ENCODE peak calls at places on chromosomes 5 and 9, in four cellular contexts. Z is cardiac muscle cell, M is ascending aorta, X is fibroblast of lung. K is an unnamed sample.

GRCh38 chr9:125204477-125204876 is 4.1 kb downstream of the RABEPK start:
- DNase-seq in M (no peak), Z (no peak), X (no peak), K (no peak)

GRCh38 chr5:142484821-142485387 is 160.1 kb upstream of the SPRY4 start:
- DNase-seq in X (no peak), Z (peak; percentile 67), M (no peak), K (no peak)

GRCh38 chr5:53031695-53032096 is 42.5 kb downstream of the ITGA2 start:
- DNase-seq in M (no peak), Z (peak; percentile 81), X (peak; percentile 89), K (no peak)

GRCh38 chr5:36147681-36148080 is 4.0 kb downstream of the LMBRD2 start:
- DNase-seq in M (no peak), Z (peak; percentile 25), X (no peak), K (no peak)

GRCh38 chr5:176810687-176811501 is 535 bp downstream of the UNC5A start:
- DNase-seq in X (peak; percentile 9), M (no peak), Z (peak; percentile 24), K (no peak)

GRCh38 chr5:17087035-17087434 is 130.4 kb upstream of the BASP1 start:
- DNase-seq in X (peak; percentile 31), M (no peak), Z (peak; percentile 42), K (no peak)

GRCh38 chr9:71506821-71507220 is 261.5 kb downstream of the CEMIP2 start:
- DNase-seq in X (peak; percentile 12), M (no peak), Z (peak; percentile 52), K (no peak)

GRCh38 chr9:90919883-90920282 is 118.3 kb downstream of the SYK start:
- DNase-seq in Z (peak; percentile 20), X (no peak), M (peak; percentile 85), K (peak; percentile 34)

GRCh38 chr5:142014911-142015584 is 2.2 kb upstream of the GNPDA1 start:
- DNase-seq in Z (peak; percentile 64), M (peak; percentile 63), X (peak; percentile 54), K (no peak)

GRCh38 chr5:113118298-113118697 is 141.7 kb downstream of the DCP2 start:
- DNase-seq in X (no peak), M (no peak), Z (no peak), K (no peak)

GRCh38 chr9:16809912-16810610 is 60.4 kb downstream of the BNC2 start:
- DNase-seq in X (no peak), M (no peak), Z (no peak), K (no peak)

GRCh38 chr5:61350535-61350934 is 18.5 kb downstream of the ZSWIM6 start:
- DNase-seq in X (no peak), Z (no peak), M (no peak), K (no peak)

GRCh38 chr9:14158911-14159310 is 155.0 kb downstream of the NFIB start:
- DNase-seq in Z (peak; percentile 37), M (no peak), X (peak; percentile 60), K (no peak)

GRCh38 chr5:145540375-145540774 is 294.8 kb downstream of the PRELID2 start:
- DNase-seq in X (peak; percentile 9), M (no peak), Z (no peak), K (no peak)

GRCh38 chr5:142356716-142357468 is 32.1 kb upstream of the SPRY4 start:
- DNase-seq in M (peak; percentile 95), Z (peak; percentile 96), X (peak; percentile 93), K (peak; percentile 70)

GRCh38 chr9:138098908-138099791 is 221.6 kb downstream of the CACNA1B start:
- DNase-seq in M (no peak), X (no peak), Z (no peak), K (no peak)

GRCh38 chr5:75567710-75568109 is 43.5 kb upstream of the ANKDD1B start:
- DNase-seq in Z (peak; percentile 43), X (peak; percentile 20), M (no peak), K (no peak)

GRCh38 chr9:23596913-23597634 is 229.0 kb downstream of the ELAVL2 start:
- DNase-seq in M (no peak), Z (no peak), X (no peak), K (no peak)

GRCh38 chr5:14110680-14111079 is 32.5 kb upstream of the TRIO start:
- DNase-seq in X (peak; percentile 75), Z (peak; percentile 86), M (no peak), K (no peak)

GRCh38 chr5:32274548-32275420 is 38.0 kb downstream of the MTMR12 start:
- DNase-seq in Z (peak; percentile 79), M (no peak), X (peak; percentile 54), K (no peak)

GRCh38 chr5:67289763-67290521 is 93.3 kb upstream of the CD180 start:
- DNase-seq in M (no peak), Z (peak; percentile 79), X (peak; percentile 73), K (no peak)

GRCh38 chr5:302951-303350 is 18.6 kb upstream of the AHRR start:
- DNase-seq in M (no peak), X (no peak), Z (no peak), K (no peak)

GRCh38 chr9:18594837-18595236 is 120.9 kb downstream of the ADAMTSL1 start:
- DNase-seq in X (no peak), Z (no peak), M (no peak), K (no peak)

GRCh38 chr5:74232281-74232680 is 408.2 kb downstream of the ENC1 start:
- DNase-seq in Z (peak; percentile 36), M (no peak), X (peak; percentile 20), K (no peak)

GRCh38 chr9:115691097-115691496 is 462.5 kb upstream of the PAPPA start:
- DNase-seq in Z (peak; percentile 94), M (no peak), X (peak; percentile 96), K (no peak)

GRCh38 chr9:80995759-80996158 is 693.6 kb downstream of the TLE1 start:
- DNase-seq in X (peak; percentile 24), Z (peak; percentile 44), M (no peak), K (no peak)

GRCh38 chr9:26326473-26327044 is 566.0 kb downstream of the CAAP1 start:
- DNase-seq in Z (peak; percentile 84), X (peak; percentile 83), M (no peak), K (no peak)

GRCh38 chr9:127805620-127806019 is 2.9 kb downstream of the FPGS start:
- DNase-seq in M (no peak), Z (peak; percentile 42), X (peak; percentile 36), K (no peak)

GRCh38 chr9:137427454-137428310 is 4.5 kb downstream of the NOXA1 start:
- DNase-seq in X (no peak), Z (no peak), M (no peak), K (no peak)

GRCh38 chr5:64637144-64637543 is 53.2 kb upstream of the SHISAL2B start:
- DNase-seq in M (no peak), X (no peak), Z (no peak), K (no peak)

GRCh38 chr9:33785914-33786313 is 9.4 kb upstream of the PRSS3 start:
- DNase-seq in M (no peak), X (no peak), Z (peak; percentile 41), K (no peak)

GRCh38 chr5:75468593-75468992 is 42.8 kb downstream of the CERT1 start:
- DNase-seq in X (no peak), Z (no peak), M (no peak), K (no peak)

GRCh38 chr5:137858223-137858916 is 9.3 kb upstream of the MYOT start:
- DNase-seq in Z (peak; percentile 63), X (peak; percentile 67), M (no peak), K (no peak)

GRCh38 chr9:133202145-133202513 is 6.9 kb downstream of the OBP2B start:
- DNase-seq in M (peak; percentile 53), Z (no peak), X (no peak), K (no peak)

GRCh38 chr9:133202688-133203453 is 6.2 kb downstream of the OBP2B start:
- DNase-seq in X (no peak), M (peak; percentile 24), Z (no peak), K (no peak)

GRCh38 chr9:133200631-133201030 is 8.4 kb downstream of the OBP2B start:
- DNase-seq in Z (no peak), X (no peak), M (peak; percentile 55), K (no peak)

GRCh38 chr9:133199648-133200321 is 9.3 kb downstream of the OBP2B start:
- DNase-seq in Z (no peak), X (no peak), M (peak; percentile 60), K (no peak)

DNA sequence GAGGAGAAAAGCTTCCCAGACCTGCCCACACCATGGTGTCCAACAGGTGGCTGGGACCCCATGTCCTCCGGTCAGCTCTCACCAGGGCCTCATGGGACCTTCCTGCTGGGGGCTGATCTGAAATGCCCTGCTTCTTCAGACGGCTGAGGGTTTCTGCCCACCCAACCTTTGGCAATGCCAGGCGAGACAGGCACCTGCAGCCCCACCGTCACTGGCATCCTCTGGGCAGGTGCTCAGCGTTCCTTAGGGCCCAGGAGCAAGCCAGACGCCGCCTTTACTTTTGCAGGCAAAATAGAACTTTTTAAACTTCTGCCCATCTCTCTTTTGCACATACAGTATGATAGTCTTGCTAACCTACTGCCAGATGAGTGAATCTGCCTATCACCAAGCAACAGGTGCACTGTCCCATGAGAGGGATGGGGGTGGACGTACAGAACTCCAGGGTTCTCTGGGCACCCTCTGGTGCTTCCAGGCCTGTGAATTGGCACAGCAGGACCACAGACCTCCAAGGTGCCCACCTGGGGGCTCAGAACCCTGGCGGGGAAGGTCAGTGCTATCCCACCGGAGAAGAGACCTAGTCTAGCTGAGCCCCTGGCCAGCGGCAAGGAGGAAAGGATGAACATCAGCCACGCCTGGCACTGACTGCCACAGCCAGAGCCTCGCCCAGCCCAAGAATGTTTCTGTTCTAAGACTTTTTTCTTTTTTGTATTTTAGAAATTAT is 7.5 kb downstream of the OBP2B start:
- DNase-seq in Z (no peak), M (peak; percentile 43), X (no peak), K (no peak)
- H3K4me1 ChIP-seq in Z (no peaks in the 10 kb centered on the region), M (no peaks in the 10 kb centered on the region), X (no peaks in the 10 kb centered on the region), K (no peaks in the 10 kb centered on the region)

DNA sequence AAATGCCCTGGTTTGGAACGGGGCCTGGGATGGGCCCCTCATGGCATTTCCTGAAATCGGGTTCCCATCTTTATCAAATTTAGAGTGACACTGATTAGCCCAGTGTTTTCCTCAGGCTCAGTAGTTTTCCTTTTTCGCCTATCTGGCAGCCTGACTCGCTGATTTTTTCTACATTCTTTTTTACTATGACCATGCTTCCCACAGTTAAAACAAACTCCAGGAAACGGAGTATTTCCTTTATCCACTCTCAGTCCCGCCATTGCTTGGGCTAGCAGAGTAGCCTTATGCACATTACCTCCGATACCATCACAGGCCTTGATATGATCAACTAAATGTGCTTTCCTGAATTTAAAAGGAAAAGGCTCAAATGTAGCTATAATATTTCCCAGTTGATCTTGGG is 5.5 kb downstream of the OR1Q1 start:
- DNase-seq in Z (no peak), M (no peak), X (no peak), K (no peak)
- H3K9me3 ChIP-seq in Z (peaks cover 3% of the 10 kb centered on the region), M (no peaks in the 10 kb centered on the region), X (no peaks in the 10 kb centered on the region), K (no peaks in the 10 kb centered on the region)

DNA sequence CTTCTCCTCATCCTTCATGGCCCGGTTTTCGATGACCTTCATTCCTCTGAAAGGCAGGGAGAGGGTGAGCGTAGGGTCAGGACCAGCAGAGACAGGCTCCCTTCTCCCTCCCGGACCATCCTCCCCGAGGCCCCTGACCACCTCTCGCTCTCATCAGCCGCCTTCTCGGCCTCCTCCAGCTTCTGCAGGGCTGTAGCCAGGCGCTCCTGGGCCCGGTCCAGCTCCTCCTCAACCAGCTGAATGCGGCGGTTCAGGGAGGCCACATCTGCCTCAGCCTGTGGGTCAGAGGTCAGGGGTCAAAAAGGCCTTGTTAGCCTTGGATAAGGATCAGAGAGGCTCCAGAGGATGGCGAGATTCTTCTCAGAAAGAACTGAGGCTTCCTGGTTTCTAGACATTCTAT is 4.2 kb downstream of the TPM2 start:
- DNase-seq in Z (no peak), X (no peak), M (no peak), K (no peak)
- H3K4me3 ChIP-seq in Z (no peak overlapping the region), X (no peak overlapping the region), M (peak overlapping the region; percentile 83), K (peak overlapping the region; percentile 94)

DNA sequence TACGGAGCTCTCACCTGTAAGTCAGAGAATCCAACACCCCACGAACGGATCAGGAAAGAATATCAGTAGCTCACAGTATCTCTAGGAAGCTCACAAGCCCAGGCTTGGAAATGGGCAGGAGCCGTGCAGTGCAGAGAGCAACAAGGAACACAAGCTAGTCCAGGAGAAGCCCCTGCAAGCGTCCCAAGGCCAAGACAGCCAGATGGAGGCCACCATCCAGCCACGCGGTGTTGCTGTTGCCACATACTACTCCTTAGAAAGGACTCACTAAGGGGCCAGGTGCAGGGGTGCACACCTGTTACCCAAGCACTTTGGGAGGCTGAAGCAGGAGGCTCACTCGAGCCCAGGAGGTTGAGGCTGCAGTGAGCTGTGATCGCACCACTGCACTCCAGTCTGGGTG is 15.4 kb upstream of the VAV2 start:
- DNase-seq in Z (no peak), X (no peak), M (no peak), K (no peak)
- H3K4me1 ChIP-seq in Z (no peaks in the 10 kb centered on the region), X (no peaks in the 10 kb centered on the region), M (no peaks in the 10 kb centered on the region), K (no peaks in the 10 kb centered on the region)